ENCODE peak calls at places on chromosome 1, in nine cellular contexts. One of them, this sample, is unnamed.

GRCh38 chr1:89605692-89606091 is 27.2 kb upstream of the LRRC8C start:
- DNase-seq in osteocyte: no peak
- DNase-seq in Right ventricle myocardium inferior: no peak
- DNase-seq in activated CD4-positive, alpha-beta memory T cell treated with anti-CD3 and anti-CD28 coated beads, Interleukin-2, amount 10 ng/mL, durations not matched to agents 7 days and 5 days: no peak
- DNase-seq in left lung: no peak
- DNase-seq in tibial artery: no peak
- DNase-seq in cardiac fibroblast: peak
- DNase-seq in kidney tubule cell: peak
- DNase-seq in AG20443: peak
- DNase-seq in this sample: peak

GRCh38 chr1:57591854-57592253 is 168.0 kb upstream of the DAB1 start:
- DNase-seq in kidney tubule cell: no peak
- DNase-seq in tibial artery: no peak
- DNase-seq in cardiac fibroblast: no peak
- DNase-seq in Right ventricle myocardium inferior: no peak
- DNase-seq in AG20443: no peak
- DNase-seq in activated CD4-positive, alpha-beta memory T cell treated with anti-CD3 and anti-CD28 coated beads, Interleukin-2, amount 10 ng/mL, durations not matched to agents 7 days and 5 days: no peak
- DNase-seq in osteocyte: no peak
- DNase-seq in left lung: no peak
- DNase-seq in this sample: no peak

GRCh38 chr1:212990276-212990675 is 25.4 kb downstream of the ANGEL2 start:
- DNase-seq in kidney tubule cell: no peak
- DNase-seq in activated CD4-positive, alpha-beta memory T cell treated with anti-CD3 and anti-CD28 coated beads, Interleukin-2, amount 10 ng/mL, durations not matched to agents 7 days and 5 days: no peak
- DNase-seq in cardiac fibroblast: no peak
- DNase-seq in AG20443: no peak
- DNase-seq in left lung: no peak
- DNase-seq in osteocyte: no peak
- DNase-seq in tibial artery: no peak
- DNase-seq in Right ventricle myocardium inferior: no peak
- DNase-seq in this sample: no peak

GRCh38 chr1:26739251-26739914 is 43.6 kb downstream of the ARID1A start:
- DNase-seq in tibial artery: no peak
- DNase-seq in kidney tubule cell: no peak
- DNase-seq in left lung: no peak
- DNase-seq in osteocyte: no peak
- DNase-seq in cardiac fibroblast: no peak
- DNase-seq in AG20443: no peak
- DNase-seq in Right ventricle myocardium inferior: no peak
- DNase-seq in activated CD4-positive, alpha-beta memory T cell treated with anti-CD3 and anti-CD28 coated beads, Interleukin-2, amount 10 ng/mL, durations not matched to agents 7 days and 5 days: no peak
- DNase-seq in this sample: no peak

GRCh38 chr1:1235016-1235744 is 3.1 kb downstream of the B3GALT6 start:
- DNase-seq in activated CD4-positive, alpha-beta memory T cell treated with anti-CD3 and anti-CD28 coated beads, Interleukin-2, amount 10 ng/mL, durations not matched to agents 7 days and 5 days: no peak
- DNase-seq in tibial artery: no peak
- DNase-seq in AG20443: no peak
- DNase-seq in left lung: no peak
- DNase-seq in cardiac fibroblast: no peak
- DNase-seq in Right ventricle myocardium inferior: no peak
- DNase-seq in osteocyte: no peak
- DNase-seq in kidney tubule cell: no peak
- DNase-seq in this sample: no peak

GRCh38 chr1:183218039-183218618 is 32.1 kb downstream of the LAMC2 start:
- DNase-seq in tibial artery: peak
- DNase-seq in cardiac fibroblast: no peak
- DNase-seq in left lung: no peak
- DNase-seq in activated CD4-positive, alpha-beta memory T cell treated with anti-CD3 and anti-CD28 coated beads, Interleukin-2, amount 10 ng/mL, durations not matched to agents 7 days and 5 days: no peak
- DNase-seq in Right ventricle myocardium inferior: peak
- DNase-seq in AG20443: no peak
- DNase-seq in kidney tubule cell: no peak
- DNase-seq in osteocyte: no peak
- DNase-seq in this sample: no peak

GRCh38 chr1:243729956-243730355 is 120.1 kb downstream of the AKT3 start:
- DNase-seq in osteocyte: no peak
- DNase-seq in cardiac fibroblast: no peak
- DNase-seq in activated CD4-positive, alpha-beta memory T cell treated with anti-CD3 and anti-CD28 coated beads, Interleukin-2, amount 10 ng/mL, durations not matched to agents 7 days and 5 days: no peak
- DNase-seq in AG20443: no peak
- DNase-seq in Right ventricle myocardium inferior: no peak
- DNase-seq in left lung: no peak
- DNase-seq in kidney tubule cell: no peak
- DNase-seq in tibial artery: no peak
- DNase-seq in this sample: no peak

GRCh38 chr1:244239261-244239770 is 188.2 kb downstream of the ZBTB18 start:
- DNase-seq in kidney tubule cell: no peak
- DNase-seq in activated CD4-positive, alpha-beta memory T cell treated with anti-CD3 and anti-CD28 coated beads, Interleukin-2, amount 10 ng/mL, durations not matched to agents 7 days and 5 days: no peak
- DNase-seq in left lung: no peak
- DNase-seq in osteocyte: no peak
- DNase-seq in cardiac fibroblast: no peak
- DNase-seq in Right ventricle myocardium inferior: no peak
- DNase-seq in tibial artery: no peak
- DNase-seq in AG20443: no peak
- DNase-seq in this sample: no peak

GRCh38 chr1:205588691-205589445 is 42.9 kb downstream of the ELK4 start:
- DNase-seq in cardiac fibroblast: peak
- DNase-seq in tibial artery: peak
- DNase-seq in left lung: no peak
- DNase-seq in AG20443: peak
- DNase-seq in osteocyte: no peak
- DNase-seq in activated CD4-positive, alpha-beta memory T cell treated with anti-CD3 and anti-CD28 coated beads, Interleukin-2, amount 10 ng/mL, durations not matched to agents 7 days and 5 days: no peak
- DNase-seq in Right ventricle myocardium inferior: no peak
- DNase-seq in kidney tubule cell: peak
- DNase-seq in this sample: no peak

GRCh38 chr1:30749691-30750583 is 7.6 kb downstream of the LAPTM5 start:
- DNase-seq in cardiac fibroblast: no peak
- DNase-seq in osteocyte: no peak
- DNase-seq in activated CD4-positive, alpha-beta memory T cell treated with anti-CD3 and anti-CD28 coated beads, Interleukin-2, amount 10 ng/mL, durations not matched to agents 7 days and 5 days: peak
- DNase-seq in AG20443: no peak
- DNase-seq in Right ventricle myocardium inferior: no peak
- DNase-seq in tibial artery: no peak
- DNase-seq in left lung: no peak
- DNase-seq in kidney tubule cell: no peak
- DNase-seq in this sample: no peak

GRCh38 chr1:5727871-5728643 is 264.2 kb downstream of the NPHP4 start:
- DNase-seq in osteocyte: no peak
- DNase-seq in kidney tubule cell: no peak
- DNase-seq in tibial artery: no peak
- DNase-seq in Right ventricle myocardium inferior: no peak
- DNase-seq in activated CD4-positive, alpha-beta memory T cell treated with anti-CD3 and anti-CD28 coated beads, Interleukin-2, amount 10 ng/mL, durations not matched to agents 7 days and 5 days: no peak
- DNase-seq in left lung: peak
- DNase-seq in AG20443: no peak
- DNase-seq in cardiac fibroblast: no peak
- DNase-seq in this sample: peak

GRCh38 chr1:84780000-84780716 is 89.9 kb upstream of the SSX2IP start:
- DNase-seq in Right ventricle myocardium inferior: no peak
- DNase-seq in tibial artery: no peak
- DNase-seq in AG20443: peak
- DNase-seq in left lung: no peak
- DNase-seq in activated CD4-positive, alpha-beta memory T cell treated with anti-CD3 and anti-CD28 coated beads, Interleukin-2, amount 10 ng/mL, durations not matched to agents 7 days and 5 days: peak
- DNase-seq in kidney tubule cell: peak
- DNase-seq in osteocyte: no peak
- DNase-seq in cardiac fibroblast: peak
- DNase-seq in this sample: no peak

GRCh38 chr1:18866314-18866713 is 6.9 kb upstream of the TAS1R2 start:
- DNase-seq in cardiac fibroblast: no peak
- DNase-seq in AG20443: no peak
- DNase-seq in Right ventricle myocardium inferior: no peak
- DNase-seq in left lung: peak
- DNase-seq in kidney tubule cell: peak
- DNase-seq in tibial artery: no peak
- DNase-seq in activated CD4-positive, alpha-beta memory T cell treated with anti-CD3 and anti-CD28 coated beads, Interleukin-2, amount 10 ng/mL, durations not matched to agents 7 days and 5 days: no peak
- DNase-seq in osteocyte: no peak
- DNase-seq in this sample: no peak

GRCh38 chr1:205056956-205057568 is 14.1 kb downstream of the CNTN2 start:
- DNase-seq in tibial artery: no peak
- DNase-seq in Right ventricle myocardium inferior: no peak
- DNase-seq in cardiac fibroblast: no peak
- DNase-seq in kidney tubule cell: no peak
- DNase-seq in AG20443: no peak
- DNase-seq in left lung: no peak
- DNase-seq in osteocyte: no peak
- DNase-seq in activated CD4-positive, alpha-beta memory T cell treated with anti-CD3 and anti-CD28 coated beads, Interleukin-2, amount 10 ng/mL, durations not matched to agents 7 days and 5 days: no peak
- DNase-seq in this sample: no peak

GRCh38 chr1:84705503-84705902 is 15.2 kb upstream of the SSX2IP start:
- DNase-seq in AG20443: no peak
- DNase-seq in left lung: no peak
- DNase-seq in tibial artery: no peak
- DNase-seq in activated CD4-positive, alpha-beta memory T cell treated with anti-CD3 and anti-CD28 coated beads, Interleukin-2, amount 10 ng/mL, durations not matched to agents 7 days and 5 days: no peak
- DNase-seq in osteocyte: no peak
- DNase-seq in Right ventricle myocardium inferior: no peak
- DNase-seq in cardiac fibroblast: no peak
- DNase-seq in kidney tubule cell: no peak
- DNase-seq in this sample: no peak

GRCh38 chr1:17201201-17202021 is 3.5 kb upstream of the PADI1 start:
- DNase-seq in osteocyte: no peak
- DNase-seq in Right ventricle myocardium inferior: no peak
- DNase-seq in tibial artery: peak
- DNase-seq in left lung: no peak
- DNase-seq in activated CD4-positive, alpha-beta memory T cell treated with anti-CD3 and anti-CD28 coated beads, Interleukin-2, amount 10 ng/mL, durations not matched to agents 7 days and 5 days: peak
- DNase-seq in cardiac fibroblast: no peak
- DNase-seq in kidney tubule cell: peak
- DNase-seq in AG20443: no peak
- DNase-seq in this sample: peak

GRCh38 chr1:154386643-154387352 is 18.3 kb upstream of the IL6R start:
- DNase-seq in tibial artery: peak
- DNase-seq in kidney tubule cell: peak
- DNase-seq in Right ventricle myocardium inferior: no peak
- DNase-seq in AG20443: peak
- DNase-seq in activated CD4-positive, alpha-beta memory T cell treated with anti-CD3 and anti-CD28 coated beads, Interleukin-2, amount 10 ng/mL, durations not matched to agents 7 days and 5 days: peak
- DNase-seq in osteocyte: no peak
- DNase-seq in left lung: no peak
- DNase-seq in cardiac fibroblast: no peak
- DNase-seq in this sample: no peak

GRCh38 chr1:71796044-71796443 is 486.3 kb downstream of the NEGR1 start:
- DNase-seq in kidney tubule cell: no peak
- DNase-seq in left lung: no peak
- DNase-seq in Right ventricle myocardium inferior: no peak
- DNase-seq in osteocyte: no peak
- DNase-seq in AG20443: no peak
- DNase-seq in cardiac fibroblast: no peak
- DNase-seq in activated CD4-positive, alpha-beta memory T cell treated with anti-CD3 and anti-CD28 coated beads, Interleukin-2, amount 10 ng/mL, durations not matched to agents 7 days and 5 days: no peak
- DNase-seq in tibial artery: no peak
- DNase-seq in this sample: no peak

GRCh38 chr1:201307760-201308499 is 24.6 kb downstream of the PKP1 start:
- DNase-seq in cardiac fibroblast: no peak
- DNase-seq in Right ventricle myocardium inferior: no peak
- DNase-seq in osteocyte: no peak
- DNase-seq in AG20443: peak
- DNase-seq in kidney tubule cell: no peak
- DNase-seq in activated CD4-positive, alpha-beta memory T cell treated with anti-CD3 and anti-CD28 coated beads, Interleukin-2, amount 10 ng/mL, durations not matched to agents 7 days and 5 days: no peak
- DNase-seq in tibial artery: no peak
- DNase-seq in left lung: no peak
- DNase-seq in this sample: peak

GRCh38 chr1:209728466-209728865 is 23.8 kb downstream of the HSD11B1 start:
- DNase-seq in osteocyte: no peak
- DNase-seq in kidney tubule cell: no peak
- DNase-seq in left lung: no peak
- DNase-seq in cardiac fibroblast: no peak
- DNase-seq in Right ventricle myocardium inferior: no peak
- DNase-seq in activated CD4-positive, alpha-beta memory T cell treated with anti-CD3 and anti-CD28 coated beads, Interleukin-2, amount 10 ng/mL, durations not matched to agents 7 days and 5 days: no peak
- DNase-seq in AG20443: no peak
- DNase-seq in tibial artery: no peak
- DNase-seq in this sample: no peak

This sample was measured in RWPE2.